ENCODE peak calls at places on chromosome 4, in six cellular contexts. N is endothelial cell; Q is MM.1S; H is activated T-cell treated with anti-CD3 and anti-CD28 coated beads for 1 hour; T is epithelial cell of proximal tubule; S is stimulated activated CD4-positive, alpha-beta T cell treated with anti-CD3 and anti-CD28 coated beads, Interleukin-4, amount 100 ng/mL, for 24 hours. K is an unnamed sample.

GRCh38 chr4:3340703-3341088 is 47.9 kb downstream of the RGS12 start:
- DNase-seq in S (no peak), Q (no peak), N (no peak), H (no peak), T (no peak), K (no peak)

GRCh38 chr4:81516241-81516640 is 44.5 kb upstream of the RASGEF1B start:
- DNase-seq in N (no peak), Q (no peak), H (no peak), S (no peak), T (no peak), K (no peak)

GRCh38 chr4:7627251-7628250 is 192.8 kb upstream of the PSAPL1 start:
- DNase-seq in N (no peak), S (no peak), T (no peak), H (no peak), Q (no peak), K (no peak)

GRCh38 chr4:85514117-85514516 is 39.2 kb downstream of the ARHGAP24 start:
- DNase-seq in S (no peak), N (no peak), T (no peak), Q (no peak), H (no peak), K (no peak)

GRCh38 chr4:38673109-38673978 is 9.3 kb downstream of the KLF3 start:
- DNase-seq in S (no peak), N (no peak), T (no peak), H (no peak), Q (no peak), K (no peak)

GRCh38 chr4:2363056-2363719 is 55.3 kb downstream of the ZFYVE28 start:
- DNase-seq in T (peak), S (no peak), Q (no peak), H (no peak), N (no peak), K (no peak)

GRCh38 chr4:25860586-25861421 is 2.0 kb downstream of the SEL1L3 start:
- DNase-seq in N (no peak), T (no peak), Q (no peak), H (no peak), S (no peak), K (no peak)

GRCh38 chr4:38625508-38625907 is 38.5 kb upstream of the KLF3 start:
- DNase-seq in H (no peak), S (no peak), N (no peak), Q (no peak), T (no peak), K (no peak)

GRCh38 chr4:104693601-104694201 is 199.0 kb upstream of the CXXC4 start:
- DNase-seq in T (no peak), H (no peak), Q (peak), S (no peak), N (no peak), K (peak)

GRCh38 chr4:42428036-42428435 is 30.7 kb downstream of the SHISA3 start:
- DNase-seq in Q (no peak), H (no peak), S (no peak), N (no peak), T (no peak), K (no peak)

GRCh38 chr4:152352215-152352614 is 183.7 kb downstream of the FBXW7 start:
- DNase-seq in Q (no peak), S (no peak), N (no peak), T (no peak), H (no peak), K (no peak)

GRCh38 chr4:20840648-20841190 is 140.5 kb downstream of the PACRGL start:
- DNase-seq in Q (no peak), T (no peak), H (no peak), S (no peak), N (no peak), K (no peak)

GRCh38 chr4:137421796-137422195 is 110.5 kb downstream of the PCDH18 start:
- DNase-seq in S (no peak), Q (no peak), T (no peak), H (no peak), N (no peak), K (no peak)

GRCh38 chr4:155376387-155377268 is at the start of gene MAP9:
- DNase-seq in Q (peak), N (peak), T (peak), H (peak), S (peak), K (peak)

GRCh38 chr4:99323761-99324160 is 2.6 kb upstream of the ADH1B start:
- DNase-seq in H (no peak), S (no peak), T (no peak), N (no peak), Q (no peak), K (no peak)

GRCh38 chr4:139736257-139736626 is 70.6 kb downstream of the MGST2 start:
- DNase-seq in T (no peak), N (no peak), H (no peak), Q (no peak), S (no peak), K (no peak)

GRCh38 chr4:66653937-66654336 is 891.4 kb downstream of the CENPC start:
- DNase-seq in N (no peak), S (no peak), H (no peak), T (no peak), Q (no peak), K (no peak)

GRCh38 chr4:184388106-184388505 is 86.2 kb downstream of the IRF2 start:
- DNase-seq in H (no peak), N (no peak), S (no peak), Q (no peak), T (no peak), K (no peak)

GRCh38 chr4:98625399-98625798 is 33.0 kb downstream of the TSPAN5 start:
- DNase-seq in S (no peak), H (no peak), Q (no peak), T (no peak), N (no peak), K (no peak)

GRCh38 chr4:113317523-113317922 is 268.1 kb downstream of the ANK2 start:
- DNase-seq in Q (no peak), S (no peak), T (no peak), H (no peak), N (no peak), K (no peak)